ENCODE peak calls at places on chromosomes 12 and 14, in six cellular contexts. P is foreskin keratinocyte, I is smooth muscle cell of the brain vasculature, W is breast epithelium, M is HS-5, O is AG08396. A is an unnamed sample.

GRCh38 chr12:19191563-19191962 is 62.0 kb downstream of the PLEKHA5 start:
- DNase-seq in P (no peak), I (no peak), W (no peak), M (no peak), O (no peak), A (no peak)

GRCh38 chr14:72892103-72892878 is 1.6 kb downstream of the DPF3 start:
- DNase-seq in P (no peak), I (no peak), W (no peak), M (no peak), O (no peak), A (peak; percentile 22)

GRCh38 chr12:75747572-75747995 is 236.2 kb upstream of the KRR1 start:
- DNase-seq in P (peak; percentile 75), I (no peak), W (no peak), M (peak; percentile 82), O (no peak), A (no peak)

GRCh38 chr14:69726761-69727511 is 40.0 kb upstream of the SRSF5 start:
- DNase-seq in P (no peak), I (no peak), W (peak; percentile 80), M (no peak), O (peak; percentile 92), A (peak; percentile 68)

GRCh38 chr12:52162971-52163370 is 28.8 kb downstream of the KRT80 start:
- DNase-seq in P (no peak), I (no peak), W (no peak), M (no peak), O (no peak), A (no peak)

GRCh38 chr12:54977155-54977554 is 7.4 kb downstream of the TESPA1 start:
- DNase-seq in P (peak; percentile 63), I (peak; percentile 35), W (no peak), M (peak; percentile 46), O (peak; percentile 37), A (no peak)

GRCh38 chr14:54881235-54881760 is 21.3 kb downstream of the GCH1 start:
- DNase-seq in P (no peak), I (no peak), W (no peak), M (no peak), O (peak; percentile 39), A (peak; percentile 45)

GRCh38 chr12:32120419-32120818 is 13.8 kb downstream of the BICD1 start:
- DNase-seq in P (no peak), I (no peak), W (no peak), M (no peak), O (no peak), A (no peak)

GRCh38 chr12:121793836-121794531 is 496 bp upstream of the RHOF start:
- DNase-seq in P (peak; percentile 69), I (peak; percentile 69), W (peak; percentile 89), M (peak; percentile 77), O (peak; percentile 92), A (peak; percentile 96)

GRCh38 chr12:51011960-51012359 is 14.2 kb downstream of the SLC11A2 start:
- DNase-seq in P (no peak), I (no peak), W (no peak), M (no peak), O (no peak), A (no peak)

A was measured in RPMI8226.